ENCODE peak calls at places on chromosomes 11 and 22, in four cellular contexts. K, W, V and D are unnamed samples.

GRCh38 chr11:78446210-78446609 is 28.6 kb upstream of the GAB2 start:
- DNase-seq in V (peak; percentile 19), K (no peak), W (no peak), D (no peak)

GRCh38 chr11:48058777-48059176 is 78.4 kb downstream of the PTPRJ start:
- DNase-seq in K (no peak), V (no peak), W (no peak), D (no peak)

GRCh38 chr11:1012740-1013627 is 23.5 kb downstream of the MUC6 start:
- DNase-seq in V (no peak), K (no peak), W (no peak), D (no peak)

GRCh38 chr11:133950874-133951483 is 5.8 kb downstream of the IGSF9B start:
- DNase-seq in K (no peak), V (no peak), W (no peak), D (no peak)

GRCh38 chr11:71309611-71310010 is 57.2 kb upstream of the SHANK2 start:
- DNase-seq in K (no peak), V (peak; percentile 62), W (no peak), D (no peak)

GRCh38 chr11:34176980-34177319 is 71.5 kb downstream of the NAT10 start:
- DNase-seq in K (no peak), V (no peak), W (no peak), D (no peak)

GRCh38 chr11:97657852-97658251 is 1268.0 kb downstream of the JRKL start:
- DNase-seq in K (no peak), W (no peak), V (no peak), D (no peak)

GRCh38 chr11:86041975-86042378 is 26.9 kb downstream of the PICALM start:
- DNase-seq in W (peak; percentile 60), V (peak; percentile 72), K (peak; percentile 75), D (peak; percentile 19)

GRCh38 chr11:121478226-121478894 is 25.6 kb upstream of the SORL1-AS1 start:
- DNase-seq in V (no peak), K (no peak), W (no peak), D (no peak)

GRCh38 chr11:68411501-68411991 is 49.0 kb upstream of the PPP6R3 start:
- DNase-seq in W (no peak), K (no peak), V (no peak), D (no peak)

GRCh38 chr11:107092667-107093066 is 74.4 kb upstream of the GUCY1A2 start:
- DNase-seq in V (no peak), W (no peak), K (no peak), D (no peak)

GRCh38 chr22:44394246-44395115 is 81.7 kb upstream of the SHISAL1 start:
- DNase-seq in W (no peak), V (no peak), K (no peak), D (no peak)

GRCh38 chr11:99098258-99098657 is 77.5 kb downstream of the CNTN5 start:
- DNase-seq in W (no peak), K (no peak), V (no peak), D (no peak)

GRCh38 chr22:25554321-25555088 is 10.0 kb upstream of the GRK3 start:
- DNase-seq in W (no peak), K (no peak), V (no peak), D (no peak)

GRCh38 chr11:94171693-94172440 is 43.2 kb downstream of the PANX1 start:
- DNase-seq in W (no peak), V (peak; percentile 84), K (peak; percentile 46), D (no peak)

GRCh38 chr11:20353829-20354434 is 9.6 kb upstream of the HTATIP2 start:
- DNase-seq in W (no peak), K (peak; percentile 14), V (peak; percentile 47), D (no peak)

GRCh38 chr11:55966391-55966790 is 3.4 kb downstream of the OR10AG1 start:
- DNase-seq in V (no peak), W (no peak), K (no peak), D (no peak)

GRCh38 chr22:35802885-35803284 is 85.2 kb downstream of the APOL5 start:
- DNase-seq in K (no peak), V (no peak), W (no peak), D (no peak)

GRCh38 chr11:32586576-32587190 is 3.1 kb downstream of the EIF3M start:
- DNase-seq in V (peak; percentile 36), W (no peak), K (no peak), D (no peak)

GRCh38 chr11:80970016-80970516 is 1529.2 kb upstream of the TENM4 start:
- DNase-seq in K (no peak), W (no peak), V (no peak), D (no peak)

GRCh38 chr11:95863486-95864140 is 60.3 kb downstream of the MTMR2 start:
- DNase-seq in V (no peak), K (no peak), W (no peak), D (no peak)

GRCh38 chr11:106986261-106986660 is 32.0 kb downstream of the GUCY1A2 start:
- DNase-seq in V (no peak), W (no peak), K (no peak), D (no peak)

GRCh38 chr11:87352759-87353707 is 315.3 kb downstream of the TMEM135 start:
- DNase-seq in V (peak; percentile 88), K (peak; percentile 67), W (no peak), D (peak; percentile 60)

GRCh38 chr22:24427500-24428164 is at the start of gene ADORA2A:
- DNase-seq in V (no peak), W (peak; percentile 35), K (peak; percentile 86), D (peak; percentile 68)

GRCh38 chr11:22787565-22788162 is 41.9 kb downstream of the SVIP start:
- DNase-seq in K (peak; percentile 6), V (peak; percentile 22), W (no peak), D (no peak)

GRCh38 chr11:14418801-14419417 is 59.9 kb upstream of the RRAS2 start:
- DNase-seq in V (peak; percentile 46), W (no peak), K (no peak), D (no peak)

GRCh38 chr11:1150095-1150494 is 7.7 kb upstream of the MUC5AC start:
- DNase-seq in W (no peak), K (no peak), V (no peak), D (no peak)

DNA sequence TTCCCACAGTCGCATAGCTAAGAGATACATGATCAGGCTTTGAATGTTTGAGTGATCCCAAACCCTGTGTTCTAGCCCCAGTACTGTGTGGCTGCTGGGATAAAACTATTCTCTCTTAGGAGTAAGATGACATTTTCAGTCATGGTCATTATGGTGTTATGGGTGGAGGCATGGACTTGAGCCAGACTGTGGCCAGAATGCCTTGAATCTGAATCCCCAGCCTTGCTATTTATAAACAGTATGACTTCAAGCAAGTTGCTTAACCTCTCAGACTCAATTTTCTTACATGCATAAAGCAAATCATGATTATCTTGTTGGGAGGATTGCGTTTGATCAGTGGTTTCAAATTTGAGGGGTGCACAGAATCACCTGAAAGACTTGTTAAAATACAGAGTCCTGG is 571.6 kb downstream of the METTL15 start:
- DNase-seq in K (no peak), V (no peak), W (no peak), D (no peak)
- TF ChIP-seq SPI1 in K (no peak), V (no peak), W (no peak), D (no peak)

GRCh38 chr11:16293204-16293681 is 63.1 kb downstream of the SOX6 start:
- DNase-seq in W (no peak), V (no peak), K (no peak), D (no peak)

GRCh38 chr11:16291729-16292128 is 64.6 kb downstream of the SOX6 start:
- DNase-seq in W (no peak), K (no peak), V (peak; percentile 32), D (no peak)

GRCh38 chr11:16289541-16289940 is 66.8 kb downstream of the SOX6 start:
- DNase-seq in W (no peak), K (no peak), V (no peak), D (no peak)

GRCh38 chr11:16295592-16295991 is 60.8 kb downstream of the SOX6 start:
- DNase-seq in V (no peak), W (no peak), K (no peak), D (no peak)

DNA sequence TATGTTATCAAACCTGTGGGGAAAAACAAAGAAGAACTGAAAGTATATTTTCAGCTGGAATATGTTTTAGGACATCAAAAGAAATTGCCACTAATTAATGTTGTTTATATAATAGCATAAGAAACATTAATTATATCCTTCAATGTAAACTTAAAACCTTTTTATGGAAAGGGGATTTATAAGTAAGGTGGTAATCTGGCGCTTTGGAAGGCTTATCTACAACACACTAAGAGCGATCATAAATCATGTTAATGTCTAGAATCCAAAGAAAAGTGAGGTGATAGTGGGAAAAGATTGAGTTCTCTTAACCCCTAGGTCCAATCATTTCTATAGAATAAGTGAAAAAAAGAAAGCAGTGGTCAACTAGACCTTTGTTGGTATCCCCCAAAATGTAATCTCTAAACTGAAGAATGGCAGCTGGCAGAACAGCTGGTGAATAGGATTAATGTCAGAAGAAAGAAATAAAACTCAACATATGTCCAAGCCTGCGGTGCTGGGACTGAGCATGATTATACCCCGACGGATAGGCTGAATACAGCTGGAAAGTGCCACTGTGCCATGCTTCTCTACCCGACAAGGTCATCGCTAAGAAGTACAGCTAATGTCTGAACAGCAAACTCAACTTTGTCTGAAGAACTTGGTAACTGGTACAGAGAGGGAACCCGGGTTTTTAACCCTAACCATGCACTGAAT is 64.0 kb downstream of the SOX6 start:
- DNase-seq in K (no peak), W (no peak), V (no peak), D (no peak)
- TF ChIP-seq SPI1 in K (no peak), W (no peak), V (no peak), D (no peak)

GRCh38 chr11:11446967-11447366 is 93.9 kb upstream of the CSNK2A3 start:
- DNase-seq in W (no peak), K (peak; percentile 41), V (no peak), D (no peak)

GRCh38 chr11:11451501-11452005 is 98.5 kb upstream of the CSNK2A3 start:
- DNase-seq in W (peak; percentile 56), K (no peak), V (peak; percentile 28), D (no peak)

GRCh38 chr11:11449327-11449726 is 96.3 kb upstream of the CSNK2A3 start:
- DNase-seq in W (no peak), V (no peak), K (no peak), D (no peak)

GRCh38 chr11:11448626-11449025 is 95.6 kb upstream of the CSNK2A3 start:
- DNase-seq in K (no peak), V (no peak), W (no peak), D (no peak)

DNA sequence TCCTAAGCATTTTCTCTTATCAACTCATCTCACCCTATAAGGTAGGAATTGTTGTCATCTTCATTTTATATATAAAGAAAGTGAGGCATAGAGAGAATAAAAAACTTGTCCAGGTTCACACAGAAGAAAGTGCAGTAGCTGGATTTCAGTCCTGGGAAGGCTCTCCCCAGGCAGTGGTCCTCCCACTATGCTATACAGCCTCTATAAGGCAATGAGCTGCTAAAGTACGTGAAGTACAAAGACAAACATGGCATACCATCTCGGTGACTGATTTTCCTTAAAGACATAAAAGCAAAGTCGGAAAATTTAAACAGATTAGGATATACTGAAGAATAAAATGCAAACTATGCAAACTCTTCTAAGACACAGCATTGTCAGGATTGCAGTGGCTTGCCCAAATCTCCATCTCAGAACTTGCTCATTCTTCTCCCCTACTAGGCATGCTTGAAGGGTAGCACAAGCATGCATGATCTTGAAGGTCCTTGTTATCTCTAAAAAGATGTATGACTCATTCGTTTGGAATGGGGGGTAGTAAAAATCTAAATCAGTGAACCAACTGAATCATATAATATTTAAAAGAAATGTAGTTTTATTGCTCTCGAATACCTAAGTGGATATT is 97.8 kb upstream of the CSNK2A3 start:
- DNase-seq in W (no peak), V (no peak), K (no peak), D (no peak)
- TF ChIP-seq SPI1 in W (no peak), V (no peak), K (no peak), D (no peak)

DNA sequence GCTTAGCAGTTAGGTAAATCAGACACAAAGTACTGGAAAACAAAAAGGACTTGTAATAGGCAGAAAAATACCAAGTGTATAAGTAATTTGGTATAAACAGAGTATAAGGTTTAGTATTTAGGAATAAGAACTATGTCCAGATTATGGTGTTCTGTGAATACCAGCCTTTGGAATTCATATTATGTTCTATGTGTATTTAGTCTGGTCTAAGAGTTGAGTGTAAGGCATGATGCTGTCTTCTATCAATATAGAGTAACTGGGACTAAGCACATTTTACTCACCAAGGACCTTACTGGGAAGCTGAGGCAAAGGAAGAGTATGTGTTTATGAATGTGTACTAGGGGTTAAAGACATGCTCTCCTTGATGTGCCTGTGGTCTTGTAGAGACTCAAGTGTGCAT is 9.5 kb downstream of the SDHD start:
- DNase-seq in W (no peak), K (no peak), V (no peak), D (no peak)
- TF ChIP-seq SPI1 in W (no peak), K (no peak), V (no peak), D (no peak)